ENCODE peak calls at places on chromosomes 7 and 10, in six cellular contexts. J, W, B, M, G and T are unnamed samples.

GRCh38 chr7:36506130-36506794 is 116.6 kb downstream of the ANLN start:
- DNase-seq in J (peak), W (no peak), B (no peak), M (no peak), G (no peak), T (no peak)

GRCh38 chr10:124204726-124205125 is 111.3 kb upstream of the CHST15 start:
- DNase-seq in J (peak), W (no peak), B (no peak), M (no peak), G (no peak), T (no peak)

GRCh38 chr7:143882611-143883078 is 19.3 kb downstream of the TCAF1 start:
- DNase-seq in J (peak), W (no peak), B (peak), M (peak), G (no peak), T (no peak)

GRCh38 chr7:157722137-157723060 is 385.6 kb downstream of the DNAJB6 start:
- DNase-seq in J (no peak), W (no peak), B (no peak), M (no peak), G (no peak), T (no peak)

GRCh38 chr10:24318517-24318916 is 109.6 kb downstream of the KIAA1217 start:
- DNase-seq in J (no peak), W (peak), B (no peak), M (no peak), G (no peak), T (no peak)

GRCh38 chr10:95445837-95446347 is 115.3 kb downstream of the SORBS1 start:
- DNase-seq in J (peak), W (peak), B (peak), M (peak), G (peak), T (peak)

GRCh38 chr10:14601872-14602725 is 172.6 kb downstream of the FAM107B start:
- DNase-seq in J (peak), W (peak), B (peak), M (no peak), G (peak), T (peak)

GRCh38 chr7:112286294-112287086 is 80.0 kb downstream of the ZNF277 start:
- DNase-seq in J (no peak), W (no peak), B (no peak), M (no peak), G (no peak), T (no peak)

GRCh38 chr7:44101304-44101965 is 2.7 kb upstream of the AEBP1 start:
- DNase-seq in J (no peak), W (no peak), B (no peak), M (peak), G (no peak), T (no peak)

GRCh38 chr7:28408974-28409715 is 3.2 kb upstream of the CREB5 start:
- DNase-seq in J (peak), W (peak), B (peak), M (peak), G (peak), T (peak)

GRCh38 chr7:18778594-18778993 is 283.0 kb downstream of the HDAC9 start:
- DNase-seq in J (no peak), W (no peak), B (no peak), M (no peak), G (no peak), T (peak)

GRCh38 chr10:34523017-34523767 is 291.9 kb downstream of the PARD3 start:
- DNase-seq in J (no peak), W (peak), B (no peak), M (no peak), G (no peak), T (no peak)

GRCh38 chr10:86269332-86269731 is 97.3 kb downstream of the GRID1 start:
- DNase-seq in J (peak), W (no peak), B (no peak), M (peak), G (no peak), T (no peak)

GRCh38 chr10:5071411-5072198 is 22.6 kb upstream of the AKR1C3 start:
- DNase-seq in J (peak), W (peak), B (peak), M (peak), G (no peak), T (peak)

GRCh38 chr10:51422311-51423120 is 276.9 kb downstream of the CSTF2T start:
- DNase-seq in J (no peak), W (peak), B (peak), M (peak), G (peak), T (peak)

GRCh38 chr7:92754756-92755581 is 81.4 kb downstream of the CDK6 start:
- DNase-seq in J (no peak), W (no peak), B (no peak), M (no peak), G (no peak), T (no peak)

GRCh38 chr10:83724471-83725241 is 414.7 kb upstream of the GHITM start:
- DNase-seq in J (no peak), W (no peak), B (no peak), M (no peak), G (no peak), T (no peak)

GRCh38 chr7:134886353-134887057 is 99.8 kb upstream of the AGBL3 start:
- DNase-seq in J (no peak), W (peak), B (no peak), M (no peak), G (no peak), T (no peak)

GRCh38 chr7:602341-603141 is 82.9 kb upstream of the PDGFA start:
- DNase-seq in J (no peak), W (no peak), B (peak), M (peak), G (no peak), T (no peak)

GRCh38 chr7:104985259-104985617 is 28.8 kb upstream of the KMT2E start:
- DNase-seq in J (no peak), W (no peak), B (no peak), M (no peak), G (no peak), T (no peak)

GRCh38 chr10:10873289-10873688 is 144.4 kb upstream of the CELF2 start:
- DNase-seq in J (no peak), W (no peak), B (no peak), M (no peak), G (no peak), T (no peak)

GRCh38 chr10:28496017-28496416 is 36.9 kb upstream of the WAC start:
- DNase-seq in J (no peak), W (no peak), B (no peak), M (no peak), G (no peak), T (no peak)

GRCh38 chr10:103921750-103922195 is 3.8 kb upstream of the STN1 start:
- DNase-seq in J (no peak), W (peak), B (peak), M (no peak), G (no peak), T (no peak)

GRCh38 chr10:112115781-112116385 is 67.7 kb downstream of the GPAM start:
- DNase-seq in J (no peak), W (peak), B (peak), M (no peak), G (peak), T (no peak)

GRCh38 chr10:79165068-79165467 is 96.3 kb downstream of the ZMIZ1 start:
- DNase-seq in J (no peak), W (no peak), B (no peak), M (no peak), G (no peak), T (no peak)

GRCh38 chr10:17872191-17873091 is 63.3 kb downstream of the MRC1 start:
- DNase-seq in J (no peak), W (peak), B (peak), M (no peak), G (no peak), T (no peak)

GRCh38 chr7:73815436-73815835 is 15.4 kb upstream of the CLDN4 start:
- DNase-seq in J (peak), W (no peak), B (no peak), M (peak), G (no peak), T (no peak)

GRCh38 chr10:126839094-126839761 is 66.0 kb upstream of the DOCK1 start:
- DNase-seq in J (no peak), W (no peak), B (peak), M (no peak), G (no peak), T (no peak)

GRCh38 chr10:120746016-120746755 is 105.0 kb upstream of the WDR11 start:
- DNase-seq in J (no peak), W (peak), B (no peak), M (no peak), G (no peak), T (no peak)

GRCh38 chr10:36367362-36367761 is 725.3 kb upstream of the FZD8 start:
- DNase-seq in J (no peak), W (no peak), B (no peak), M (no peak), G (no peak), T (no peak)

GRCh38 chr7:96205665-96206064 is 116.2 kb downstream of the SLC25A13 start:
- DNase-seq in J (no peak), W (no peak), B (no peak), M (no peak), G (no peak), T (no peak)
- H3K4me3 ChIP-seq in J (no peak), W (no peak), B (no peak), M (no peak), G (no peak), T (no peak)

GRCh38 chr7:98748090-98748489 is 121.7 kb downstream of the TMEM130 start:
- DNase-seq in J (no peak), W (no peak), B (no peak), M (no peak), G (no peak), T (no peak)

GRCh38 chr7:98740643-98741042 is 123.6 kb downstream of the NPTX2 start:
- DNase-seq in J (no peak), W (no peak), B (no peak), M (no peak), G (no peak), T (no peak)

DNA sequence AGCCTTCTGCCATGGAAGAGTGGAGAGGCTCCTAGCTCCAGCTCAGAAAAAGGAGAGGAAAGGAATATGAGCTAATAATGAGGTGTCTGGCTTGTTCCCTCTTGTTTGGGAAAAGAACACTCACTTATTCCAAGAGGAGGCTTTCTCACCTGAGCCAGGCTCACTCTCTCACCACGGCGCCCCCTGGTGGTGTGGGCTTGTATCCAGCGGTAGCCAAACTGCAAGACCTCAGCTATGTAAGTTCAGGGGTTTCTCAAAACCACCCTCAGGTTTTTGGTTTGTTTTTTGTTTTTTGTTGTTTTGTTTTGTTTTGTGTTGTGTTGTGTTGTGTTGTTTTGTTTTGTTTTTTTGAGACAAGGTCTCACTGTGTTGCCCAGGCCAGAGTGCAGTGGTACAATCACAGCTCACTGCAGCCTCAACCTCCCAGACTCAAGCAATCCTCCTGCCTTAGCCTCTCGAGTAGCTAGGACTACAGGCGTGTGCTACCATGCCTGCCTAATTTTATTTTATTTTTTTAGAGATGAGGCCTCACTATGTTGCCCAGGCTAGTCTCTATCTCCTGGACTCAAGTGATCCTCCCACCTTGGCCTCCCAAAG is 124.0 kb downstream of the TMEM130 start:
- DNase-seq in J (peak), W (peak), B (peak), M (no peak), G (peak), T (no peak)
- TF ChIP-seq CTCF in J (no peak), W (peak), B (peak), M (peak), G (peak), T (peak)

DNA sequence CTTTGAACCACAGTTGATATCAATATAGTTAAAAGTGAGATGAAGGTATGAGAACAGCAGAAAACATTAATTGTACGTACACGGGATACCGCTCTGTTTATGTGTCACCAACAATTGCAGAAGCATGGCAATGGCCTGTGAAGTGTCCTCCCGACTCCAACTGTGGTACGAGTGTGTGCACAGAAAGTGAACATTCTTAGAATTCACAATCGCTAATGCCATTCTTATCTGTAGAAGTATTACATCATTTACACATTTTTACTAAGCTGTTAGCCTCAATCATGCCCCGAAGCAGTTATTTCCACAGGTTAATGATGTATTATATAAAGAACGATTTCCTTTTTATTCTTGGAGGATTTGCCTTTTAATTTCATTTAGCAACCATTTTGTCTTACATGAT is 103.4 kb downstream of the EVX1 start:
- DNase-seq in J (no peak), W (no peak), B (no peak), M (no peak), G (no peak), T (no peak)
- H3K4me3 ChIP-seq in J (no peak), W (no peak), B (no peak), M (no peak), G (no peak), T (no peak)

DNA sequence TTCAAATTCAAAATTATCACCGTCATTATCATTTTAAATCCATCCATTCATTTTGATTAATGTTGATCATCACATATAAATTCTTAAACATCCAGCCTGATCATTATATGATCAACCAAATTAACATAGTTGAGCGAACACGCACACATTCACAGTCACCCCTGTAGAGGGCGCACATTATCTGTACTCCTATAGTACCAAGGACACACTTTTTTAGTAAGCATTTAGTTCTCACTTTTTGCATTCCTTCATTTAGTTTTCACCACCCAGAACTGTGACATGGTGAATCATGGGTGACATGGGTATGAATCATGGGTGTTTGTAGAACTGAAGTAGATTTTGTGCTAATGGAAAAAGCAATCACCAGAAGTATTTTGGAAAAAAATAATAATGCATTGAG is 26.0 kb upstream of the ZNF735 start:
- DNase-seq in J (no peak), W (peak), B (no peak), M (no peak), G (no peak), T (no peak)
- TF ChIP-seq CTCF in J (no peak), W (no peak), B (no peak), M (no peak), G (no peak), T (no peak)